ENCODE peak calls at places on chromosomes 6 and 20, in eight cellular contexts. Q is CD8-positive, alpha-beta memory T cell; G is body of pancreas; X is right lobe of liver; K is endodermal cell; L is naive thymus-derived CD4-positive, alpha-beta T cell; R is fibroblast of lung; D is mesendoderm. H is an unnamed sample.

GRCh38 chr6:30782425-30783014 is 38.2 kb upstream of the IER3 start:
- DNase-seq in K (no peak), G (no peak), D (no peak), R (no peak), L (no peak), Q (no peak), X (no peak), H (no peak)

GRCh38 chr6:110415297-110415916 is at the start of gene DDO:
- DNase-seq in G (peak), X (peak), R (peak), L (no peak), D (no peak), Q (no peak), K (no peak), H (peak)

GRCh38 chr6:149450679-149451360 is 34.0 kb downstream of the ZC3H12D start:
- DNase-seq in X (peak), K (peak), Q (no peak), L (no peak), R (no peak), D (no peak), G (peak), H (peak)

GRCh38 chr6:89970609-89971337 is 76.5 kb downstream of the GJA10 start:
- DNase-seq in G (peak), Q (peak), K (peak), X (no peak), L (no peak), R (peak), D (peak), H (no peak)

GRCh38 chr20:57774951-57775350 is 65.1 kb upstream of the PMEPA1 start:
- DNase-seq in X (no peak), Q (no peak), G (no peak), L (no peak), R (no peak), D (no peak), K (peak), H (no peak)

GRCh38 chr20:37734228-37734980 is 40.6 kb downstream of the CTNNBL1 start:
- DNase-seq in K (no peak), L (no peak), X (no peak), D (no peak), G (no peak), R (peak), Q (no peak), H (no peak)

GRCh38 chr20:1688886-1689538 is 31.4 kb upstream of the SIRPG start:
- DNase-seq in G (no peak), D (peak), Q (no peak), X (no peak), R (no peak), L (no peak), K (no peak), H (no peak)

GRCh38 chr20:57387945-57388351 is 3.2 kb upstream of the RBM38 start:
- DNase-seq in Q (no peak), G (no peak), L (no peak), K (no peak), D (no peak), R (no peak), X (peak), H (peak)

GRCh38 chr6:7000825-7001777 is 106.7 kb upstream of the RREB1 start:
- DNase-seq in X (no peak), L (no peak), R (no peak), K (no peak), Q (no peak), G (no peak), D (no peak), H (no peak)

GRCh38 chr6:72521684-72522083 is 100.2 kb upstream of the KCNQ5 start:
- DNase-seq in G (no peak), D (no peak), Q (no peak), L (no peak), X (no peak), K (no peak), R (no peak), H (no peak)

GRCh38 chr20:37668166-37668565 is 25.7 kb upstream of the CTNNBL1 start:
- DNase-seq in K (no peak), R (no peak), Q (no peak), L (no peak), G (no peak), D (no peak), X (no peak), H (no peak)

GRCh38 chr6:68192988-68193387 is 442.1 kb upstream of the ADGRB3 start:
- DNase-seq in D (no peak), K (no peak), G (no peak), Q (no peak), L (no peak), X (no peak), R (no peak), H (no peak)

GRCh38 chr20:63178889-63179751 is 36.8 kb downstream of the YTHDF1 start:
- DNase-seq in Q (peak), D (peak), L (peak), X (peak), R (peak), G (peak), K (peak), H (no peak)

GRCh38 chr6:131740161-131740560 is 29.3 kb upstream of the CTAGE9 start:
- DNase-seq in X (no peak), G (no peak), Q (no peak), K (no peak), R (no peak), D (no peak), L (no peak), H (no peak)

GRCh38 chr6:108736832-108737231 is 111.4 kb upstream of the ARMC2 start:
- DNase-seq in G (peak), D (peak), X (no peak), Q (no peak), R (peak), L (no peak), K (peak), H (peak)

GRCh38 chr6:13296536-13296997 is 31.8 kb downstream of the TBC1D7 start:
- DNase-seq in L (no peak), X (no peak), K (peak), D (no peak), Q (no peak), R (no peak), G (no peak), H (no peak)

GRCh38 chr6:13485303-13485702 is 2.1 kb downstream of the GFOD1 start:
- DNase-seq in X (no peak), K (no peak), G (no peak), L (no peak), R (no peak), D (no peak), Q (no peak), H (no peak)

GRCh38 chr20:61965606-61966491 is 99.8 kb downstream of the TAF4 start:
- DNase-seq in R (no peak), G (no peak), L (no peak), Q (no peak), K (peak), X (no peak), D (peak), H (no peak)

GRCh38 chr6:86856937-86857563 is 80.3 kb upstream of the HTR1E start:
- DNase-seq in G (peak), R (peak), X (no peak), K (peak), L (no peak), Q (no peak), D (peak), H (no peak)

GRCh38 chr20:51636123-51636522 is 93.6 kb upstream of the NFATC2 start:
- DNase-seq in Q (no peak), R (no peak), D (no peak), G (no peak), X (no peak), L (no peak), K (no peak), H (no peak)

GRCh38 chr6:155152211-155153076 is 111.4 kb upstream of the CLDN20 start:
- DNase-seq in D (peak), L (no peak), K (peak), X (no peak), G (no peak), R (no peak), Q (no peak), H (no peak)

GRCh38 chr20:44967207-44967807 is 995 bp downstream of the STK4 start:
- DNase-seq in X (no peak), L (peak), D (no peak), Q (peak), R (no peak), K (no peak), G (peak), H (no peak)

GRCh38 chr6:162541019-162541601 is 186.5 kb downstream of the PRKN start:
- DNase-seq in X (no peak), D (no peak), Q (no peak), G (no peak), R (no peak), K (no peak), L (no peak), H (no peak)

GRCh38 chr6:154352898-154353585 is 3.6 kb downstream of the IPCEF1 start:
- DNase-seq in K (peak), L (no peak), Q (no peak), G (no peak), R (no peak), D (no peak), X (no peak), H (no peak)

GRCh38 chr20:25177890-25178321 is 17.6 kb upstream of the ENTPD6 start:
- DNase-seq in X (no peak), G (peak), Q (no peak), D (no peak), L (no peak), R (no peak), K (no peak), H (no peak)

GRCh38 chr20:58571341-58571941 is 56.2 kb upstream of the APCDD1L start:
- DNase-seq in Q (no peak), D (no peak), R (no peak), K (no peak), G (no peak), L (no peak), X (no peak), H (peak)

GRCh38 chr6:13769655-13770053 is 44.7 kb downstream of the MCUR1 start:
- DNase-seq in X (no peak), R (no peak), G (no peak), D (no peak), K (peak), Q (no peak), L (no peak), H (peak)

GRCh38 chr20:3235661-3236324 is 3.2 kb downstream of the SLC4A11 start:
- DNase-seq in Q (no peak), K (no peak), L (no peak), G (no peak), R (peak), X (no peak), D (no peak), H (no peak)

GRCh38 chr6:134057478-134057877 is 5.1 kb upstream of the SLC2A12 start:
- DNase-seq in R (no peak), Q (no peak), X (no peak), D (no peak), K (peak), G (no peak), L (no peak), H (no peak)
- H3K27ac ChIP-seq in R (no peak), Q (no peak), X (no peak), D (peak), K (no peak), G (no peak), L (no peak), H (peak)

GRCh38 chr6:52499681-52500239 is 77.1 kb downstream of the TRAM2 start:
- DNase-seq in D (no peak), K (no peak), G (no peak), Q (no peak), L (no peak), R (no peak), X (no peak), H (no peak)
- H3K27ac ChIP-seq in D (peak), K (no peak), G (no peak), Q (no peak), L (no peak), R (peak), X (no peak), H (peak)

GRCh38 chr6:134173007-134173690 is 120.7 kb upstream of the SLC2A12 start:
- DNase-seq in K (no peak), Q (no peak), G (no peak), L (no peak), X (no peak), D (no peak), R (peak), H (no peak)
- H3K27ac ChIP-seq in K (no peak), Q (no peak), G (peak), L (peak), X (peak), D (no peak), R (peak), H (no peak)

DNA sequence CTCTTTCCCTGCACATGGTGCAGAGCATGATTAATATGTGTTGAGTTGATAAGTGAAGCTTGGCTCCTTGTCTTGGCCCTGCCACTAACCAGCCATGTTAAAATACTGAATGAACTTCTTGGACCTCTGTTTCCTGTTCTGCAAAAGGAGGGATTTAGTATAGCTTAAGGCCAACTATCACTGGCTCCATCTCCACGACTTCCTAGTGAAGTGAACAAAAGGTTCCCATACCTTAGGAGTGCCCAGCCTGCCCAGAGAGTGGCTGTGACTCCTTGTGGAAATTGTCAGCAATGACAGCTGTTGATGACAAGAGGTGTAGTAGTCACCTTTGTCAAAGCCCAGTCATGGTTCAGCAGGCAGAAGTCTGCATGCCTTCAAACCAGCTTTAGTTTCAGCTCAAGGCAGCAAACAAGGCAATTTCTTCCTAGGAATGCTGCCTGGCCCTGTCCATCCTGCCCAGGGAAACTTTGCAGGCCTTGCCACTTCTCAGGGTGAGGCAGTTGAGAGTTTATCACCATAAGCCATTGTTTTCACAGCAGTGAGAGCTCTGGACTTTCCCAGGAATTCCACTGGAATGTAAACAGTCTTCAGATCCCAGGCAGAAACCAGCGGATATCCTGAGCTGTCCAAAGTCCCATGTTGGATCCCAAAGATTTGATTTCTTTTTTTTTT is 169.7 kb upstream of the TNFAIP3 start:
- DNase-seq in X (no peak), G (peak), D (peak), K (peak), L (no peak), Q (no peak), R (peak), H (no peak)
- H3K27ac ChIP-seq in X (no peak), G (peak), D (peak), K (no peak), L (no peak), Q (no peak), R (no peak), H (no peak)

GRCh38 chr6:16292942-16293341 is 54.6 kb downstream of the GMPR start:
- DNase-seq in R (no peak), D (no peak), Q (no peak), G (no peak), X (no peak), L (no peak), K (no peak), H (no peak)
- H3K27ac ChIP-seq in R (no peak), D (no peak), Q (no peak), G (no peak), X (no peak), L (no peak), K (no peak), H (no peak)

DNA sequence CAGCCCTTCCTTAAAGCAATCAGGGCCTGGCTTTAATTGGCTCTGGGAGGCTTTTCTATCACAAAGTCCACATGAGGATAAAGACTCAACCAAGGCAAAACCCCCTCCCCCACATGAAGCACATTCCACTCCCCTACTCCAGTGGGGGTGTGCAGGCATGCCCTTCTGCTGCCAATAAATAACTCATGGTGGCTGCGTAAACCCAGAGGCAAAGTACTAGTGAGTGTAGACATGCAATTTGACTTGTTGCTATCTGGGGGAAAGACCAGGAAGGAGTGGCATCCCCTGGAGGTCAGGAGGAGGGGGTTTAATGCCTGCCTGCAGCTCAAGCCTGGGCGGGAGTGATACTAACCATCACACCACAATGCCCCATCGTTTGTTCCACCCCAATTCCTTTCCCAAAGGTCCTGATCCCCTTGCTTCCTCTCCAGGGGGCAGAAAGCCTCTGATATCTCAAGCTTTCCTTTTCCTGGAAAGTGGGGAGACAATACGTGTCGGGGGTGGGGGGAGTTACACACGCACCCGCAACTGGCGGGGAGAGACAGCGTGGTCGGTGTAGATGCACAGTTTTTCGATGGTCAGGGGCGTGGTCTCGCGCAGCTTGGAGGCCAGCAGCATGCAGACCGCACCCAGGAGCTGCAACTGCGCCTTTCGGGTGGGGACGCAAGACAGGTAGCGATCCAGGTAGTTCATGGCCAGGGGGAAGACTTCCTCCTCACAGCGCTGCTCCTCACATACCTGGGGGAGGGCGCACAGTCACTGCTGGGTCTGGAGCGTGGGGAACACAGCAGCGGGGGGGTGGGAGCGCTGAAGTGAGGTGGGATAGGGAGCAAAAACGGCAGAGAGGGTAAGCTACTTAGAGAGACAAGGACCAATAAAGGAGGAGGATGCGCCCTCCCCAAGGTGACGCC is 1.5 kb downstream of the CCND3 start:
- DNase-seq in R (peak), G (no peak), K (peak), D (peak), L (no peak), X (no peak), Q (peak), H (no peak)
- H3K27ac ChIP-seq in R (peak), G (peak), K (no peak), D (peak), L (peak), X (peak), Q (peak), H (no peak)

DNA sequence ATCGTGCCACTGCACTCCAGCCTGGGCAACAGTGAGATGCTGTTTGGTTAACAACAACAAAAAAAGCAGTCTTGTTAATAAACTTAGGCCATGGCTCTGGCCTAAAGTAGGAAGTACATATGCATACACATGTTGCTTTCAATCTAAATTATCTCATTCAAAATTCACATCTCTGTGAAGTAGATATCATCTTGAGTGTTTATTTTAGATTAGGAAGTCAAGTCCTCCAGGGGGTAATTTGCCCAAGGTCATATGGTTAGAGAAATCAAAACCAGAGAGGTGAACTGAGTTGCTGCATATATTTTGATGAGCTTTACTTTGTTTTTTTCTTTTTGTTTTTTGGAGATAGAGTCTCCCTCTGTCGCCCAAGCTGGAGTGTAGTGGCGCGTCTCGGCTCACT is 52.8 kb downstream of the B4GALT5 start:
- DNase-seq in R (no peak), L (no peak), D (no peak), K (no peak), X (no peak), Q (no peak), G (no peak), H (no peak)
- H3K27ac ChIP-seq in R (no peak), L (no peak), D (no peak), K (no peak), X (no peak), Q (no peak), G (no peak), H (no peak)